ENCODE peak calls at places on chromosome 10, in eight cellular contexts. U is NCI-H1436; N is heart right ventricle; C is left kidney; D is skeletal muscle cell; O is small intestine; F is WTC11; Z is CD8-positive, alpha-beta T cell. W is an unnamed sample.

GRCh38 chr10:99467236-99467999 is 37.0 kb upstream of the GOT1 start:
- DNase-seq in U (no peak), N (no peak), C (no peak), D (no peak), O (no peak), F (no peak), Z (no peak), W (no peak)

GRCh38 chr10:74988055-74988773 is 123.2 kb upstream of the SAMD8 start:
- DNase-seq in U (no peak), N (no peak), C (no peak), D (no peak), O (no peak), F (no peak), Z (no peak), W (no peak)

GRCh38 chr10:132065491-132066105 is at the start of gene JAKMIP3:
- DNase-seq in U (no peak), N (no peak), C (peak), D (peak), O (peak), F (peak), Z (no peak), W (no peak)

GRCh38 chr10:4687397-4687796 is 138.6 kb upstream of the AKR1E2 start:
- DNase-seq in U (no peak), N (no peak), C (no peak), D (no peak), O (no peak), F (no peak), Z (no peak), W (no peak)

GRCh38 chr10:10293431-10293830 is 724.2 kb upstream of the CELF2 start:
- DNase-seq in U (no peak), N (no peak), C (peak), D (no peak), O (no peak), F (peak), Z (no peak), W (no peak)

GRCh38 chr10:15824498-15824897 is 35.8 kb downstream of the MINDY3 start:
- DNase-seq in U (no peak), N (no peak), C (peak), D (no peak), O (no peak), F (no peak), Z (no peak), W (peak)

GRCh38 chr10:120456626-120457430 is at the start of gene PLPP4:
- DNase-seq in U (peak), N (peak), C (peak), D (no peak), O (no peak), F (peak), Z (no peak), W (peak)

GRCh38 chr10:115572740-115573455 is 479.7 kb downstream of the ATRNL1 start:
- DNase-seq in U (no peak), N (no peak), C (peak), D (no peak), O (no peak), F (peak), Z (no peak), W (no peak)

GRCh38 chr10:5888352-5888751 is 1.3 kb downstream of the ANKRD16 start:
- DNase-seq in U (no peak), N (no peak), C (peak), D (no peak), O (peak), F (no peak), Z (no peak), W (no peak)

GRCh38 chr10:11865561-11865960 is 42.4 kb downstream of the PROSER2 start:
- DNase-seq in U (no peak), N (no peak), C (no peak), D (no peak), O (no peak), F (no peak), Z (no peak), W (no peak)

GRCh38 chr10:86217386-86218080 is 149.1 kb downstream of the GRID1 start:
- DNase-seq in U (no peak), N (no peak), C (no peak), D (no peak), O (no peak), F (no peak), Z (no peak), W (no peak)

GRCh38 chr10:132397671-132398565 is 918 bp downstream of the PWWP2B start:
- DNase-seq in U (no peak), N (peak), C (peak), D (no peak), O (peak), F (no peak), Z (peak), W (peak)

GRCh38 chr10:63758080-63758479 is 236.9 kb downstream of the REEP3 start:
- DNase-seq in U (no peak), N (no peak), C (no peak), D (no peak), O (no peak), F (no peak), Z (no peak), W (no peak)

GRCh38 chr10:110977662-110978061 is 58.3 kb downstream of the SHOC2 start:
- DNase-seq in U (no peak), N (no peak), C (no peak), D (no peak), O (no peak), F (no peak), Z (no peak), W (no peak)

GRCh38 chr10:130138479-130138866 is 2.3 kb downstream of the GLRX3 start:
- DNase-seq in U (peak), N (no peak), C (no peak), D (no peak), O (peak), F (no peak), Z (no peak), W (no peak)

GRCh38 chr10:80197972-80198591 is 7.3 kb downstream of the ANXA11 start:
- DNase-seq in U (no peak), N (no peak), C (no peak), D (no peak), O (no peak), F (no peak), Z (no peak), W (no peak)